ENCODE peak calls at places on chromosomes 11 and 22, in seven cellular contexts. Z is HFF-Myc, T is AG04449, M is thoracic aorta, E is body of pancreas, X is fibroblast of villous mesenchyme, Y is spleen. L is an unnamed sample.

GRCh38 chr11:127919206-127920000 is 668.0 kb downstream of the ETS1 start:
- DNase-seq in Z (peak), T (peak), M (no peak), E (no peak), X (peak), Y (no peak), L (peak)

GRCh38 chr22:36036167-36036624 is 7.6 kb upstream of the RBFOX2 start:
- DNase-seq in Z (no peak), T (no peak), M (no peak), E (no peak), X (no peak), Y (no peak), L (no peak)

GRCh38 chr11:119511601-119512000 is 88.6 kb upstream of the THY1 start:
- DNase-seq in Z (no peak), T (no peak), M (no peak), E (no peak), X (no peak), Y (no peak), L (no peak)

GRCh38 chr22:36528336-36528735 is 630 bp downstream of the EIF3D start:
- DNase-seq in Z (no peak), T (no peak), M (no peak), E (no peak), X (peak), Y (no peak), L (no peak)

GRCh38 chr22:32413715-32414114 is 1.7 kb upstream of the RTCB start:
- DNase-seq in Z (no peak), T (no peak), M (no peak), E (no peak), X (peak), Y (no peak), L (peak)

GRCh38 chr11:116581349-116581748 is 191.4 kb downstream of the BUD13 start:
- DNase-seq in Z (no peak), T (no peak), M (no peak), E (no peak), X (no peak), Y (no peak), L (no peak)

GRCh38 chr11:117664897-117665296 is 132.1 kb downstream of the DSCAML1 start:
- DNase-seq in Z (no peak), T (no peak), M (no peak), E (no peak), X (no peak), Y (no peak), L (no peak)

GRCh38 chr11:95522871-95523270 is 266.7 kb downstream of the FAM76B start:
- DNase-seq in Z (no peak), T (no peak), M (no peak), E (no peak), X (no peak), Y (no peak), L (no peak)

GRCh38 chr22:33757443-33758124 is 162.7 kb downstream of the LARGE1 start:
- DNase-seq in Z (no peak), T (no peak), M (no peak), E (peak), X (no peak), Y (no peak), L (no peak)

GRCh38 chr22:48665286-48666010 is 1162.2 kb downstream of the BRD1 start:
- DNase-seq in Z (no peak), T (peak), M (no peak), E (no peak), X (no peak), Y (no peak), L (no peak)

GRCh38 chr11:2175659-2176058 is 4.0 kb upstream of the TH start:
- DNase-seq in Z (no peak), T (peak), M (no peak), E (peak), X (no peak), Y (no peak), L (peak)

GRCh38 chr22:41899992-41900651 is 14.8 kb downstream of the SHISA8 start:
- DNase-seq in Z (no peak), T (no peak), M (no peak), E (no peak), X (peak), Y (peak), L (no peak)

GRCh38 chr11:16846305-16846704 is 107.9 kb downstream of the C11orf58 start:
- DNase-seq in Z (no peak), T (no peak), M (no peak), E (no peak), X (peak), Y (no peak), L (no peak)

GRCh38 chr22:45218974-45219373 is 21.7 kb downstream of the KIAA0930 start:
- DNase-seq in Z (no peak), T (no peak), M (no peak), E (no peak), X (no peak), Y (no peak), L (no peak)

GRCh38 chr22:29767289-29768051 is at the start of gene UQCR10:
- DNase-seq in Z (peak), T (no peak), M (peak), E (peak), X (peak), Y (peak), L (peak)

GRCh38 chr11:38176812-38177322 is 1578.8 kb upstream of the RAG2 start:
- DNase-seq in Z (no peak), T (no peak), M (no peak), E (no peak), X (no peak), Y (no peak), L (no peak)

GRCh38 chr22:50209893-50210292 is 9.1 kb downstream of the SELENOO start:
- DNase-seq in Z (peak), T (no peak), M (no peak), E (peak), X (peak), Y (peak), L (peak)

GRCh38 chr22:17781319-17782031 is 7.2 kb upstream of the BID start:
- DNase-seq in Z (no peak), T (peak), M (no peak), E (peak), X (peak), Y (no peak), L (peak)

DNA sequence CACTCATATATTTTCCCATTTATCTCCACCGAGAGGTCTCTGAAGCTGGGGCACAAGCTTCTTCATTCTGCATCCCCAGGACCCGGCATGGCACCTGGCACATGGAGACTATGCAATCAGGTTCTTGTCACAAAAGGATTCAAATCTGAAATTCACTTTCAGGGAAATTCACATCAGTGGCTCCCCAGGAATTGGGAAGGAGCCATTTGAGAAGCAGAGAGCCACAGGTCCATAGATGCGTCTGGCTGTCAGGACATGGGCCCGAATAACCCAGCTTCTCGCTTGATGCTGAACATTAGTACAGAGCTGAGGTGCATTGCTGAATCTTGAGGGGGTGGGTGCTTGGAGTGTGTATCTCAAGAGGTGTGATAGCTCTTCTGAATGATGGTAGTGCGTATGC is 82.5 kb downstream of the TSPAN18 start:
- DNase-seq in Z (no peak), T (no peak), M (no peak), E (no peak), X (no peak), Y (peak), L (no peak)
- TF ChIP-seq CTCF in Z (no peak), T (no peak), M (no peak), E (no peak), X (no peak), Y (no peak), L (no peak)

DNA sequence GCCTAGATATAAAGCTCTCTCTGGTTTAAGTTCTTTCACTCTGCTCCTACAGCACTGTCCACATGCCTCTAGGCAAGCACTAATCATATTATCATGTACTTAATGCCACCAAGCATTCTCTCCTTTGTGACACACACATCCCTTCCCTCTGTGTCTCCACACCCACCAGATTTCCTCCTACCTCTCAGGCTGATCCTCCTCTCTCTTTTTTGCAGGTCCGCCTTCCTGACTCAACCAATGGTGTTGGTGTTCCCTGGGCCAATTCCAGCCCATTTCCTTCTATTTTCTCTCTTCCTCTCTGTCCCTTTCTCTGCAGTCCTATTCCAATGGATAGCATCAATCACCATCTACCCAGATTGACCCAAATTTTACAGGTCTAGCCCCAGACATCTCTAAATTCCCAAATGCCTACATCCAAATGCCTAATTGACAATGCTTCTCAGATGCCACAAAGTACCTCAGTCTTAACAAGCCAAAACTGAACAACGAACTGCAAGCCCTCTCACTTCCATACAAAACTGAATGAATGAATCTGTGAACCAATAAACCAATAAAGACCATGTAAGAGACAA is 504 bp upstream of the ZNF215 start:
- DNase-seq in Z (no peak), T (no peak), M (no peak), E (no peak), X (peak), Y (no peak), L (peak)
- H3K4me3 ChIP-seq in Z (peak), T (peak), M (peak), E (no peak), X (peak), Y (peak), L (peak)

GRCh38 chr11:8810331-8811301 is 100.4 kb upstream of the AKIP1 start:
- DNase-seq in Z (no peak), T (no peak), M (peak), E (peak), X (peak), Y (peak), L (peak)
- TF ChIP-seq CTCF in Z (no peak), T (no peak), M (no peak), E (peak), X (no peak), Y (no peak), L (no peak)

DNA sequence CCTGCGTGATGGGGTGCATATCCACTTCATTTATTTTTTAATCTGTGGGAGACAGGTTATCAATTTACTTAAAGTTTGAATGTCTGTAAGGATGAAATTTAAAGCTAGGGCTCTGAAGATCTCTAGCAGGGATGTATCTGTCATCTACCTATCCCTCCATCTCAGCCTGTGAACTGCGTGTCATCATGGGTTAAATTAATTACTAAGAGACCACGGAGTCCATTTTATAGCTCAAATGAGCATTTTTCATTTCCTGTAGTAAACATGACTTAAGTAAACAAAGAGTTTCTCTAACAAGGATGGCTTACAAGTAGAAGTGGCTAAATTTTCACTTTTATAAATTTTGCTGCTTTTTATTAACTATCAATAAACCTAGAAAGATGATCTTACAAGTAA is 2.9 kb upstream of the GLB1L3 start:
- DNase-seq in Z (no peak), T (no peak), M (no peak), E (no peak), X (no peak), Y (no peak), L (no peak)
- H3K4me3 ChIP-seq in Z (no peak), T (no peak), M (no peak), E (no peak), X (no peak), Y (no peak), L (no peak)

GRCh38 chr11:11073996-11074395 is 216.1 kb upstream of the ZBED5 start:
- DNase-seq in Z (no peak), T (no peak), M (no peak), E (no peak), X (no peak), Y (no peak), L (no peak)

GRCh38 chr11:11076879-11077278 is 219.0 kb upstream of the ZBED5 start:
- DNase-seq in Z (no peak), T (no peak), M (no peak), E (no peak), X (no peak), Y (no peak), L (no peak)

GRCh38 chr11:11074686-11075370 is 217.0 kb upstream of the ZBED5 start:
- DNase-seq in Z (no peak), T (no peak), M (no peak), E (no peak), X (no peak), Y (no peak), L (no peak)

GRCh38 chr11:11076276-11076675 is 218.4 kb upstream of the ZBED5 start:
- DNase-seq in Z (no peak), T (no peak), M (no peak), E (no peak), X (peak), Y (no peak), L (no peak)

GRCh38 chr11:11075515-11076171 is 217.8 kb upstream of the ZBED5 start:
- DNase-seq in Z (no peak), T (no peak), M (no peak), E (no peak), X (peak), Y (no peak), L (no peak)
- TF ChIP-seq CTCF in Z (no peak), T (no peak), M (no peak), E (no peak), X (no peak), Y (no peak), L (no peak)

L was measured in cardiac fibroblast.